ENCODE peak calls at places on chromosomes 2 and 18, in four cellular contexts. N is tibial nerve, G is neuronal stem cell, W is sigmoid colon. T is an unnamed sample. For H3K4me1, the result is how much of the 10 kb centered on the place peaks cover.

GRCh38 chr2:227592694-227593387 is 5.9 kb upstream of the SCYGR2 start:
- DNase-seq in N (no peak), W (no peak), G (no peak), T (no peak)

GRCh38 chr2:33186937-33187336 is 240.2 kb downstream of the LTBP1 start:
- DNase-seq in G (no peak), W (no peak), N (no peak), T (no peak)

GRCh38 chr18:58576641-58577251 is 52.1 kb downstream of the ALPK2 start:
- DNase-seq in G (no peak), N (no peak), W (no peak), T (no peak)

GRCh38 chr18:13481331-13481730 is 245.0 kb downstream of the FAM210A start:
- DNase-seq in N (no peak), W (no peak), G (no peak), T (no peak)

GRCh38 chr2:165634855-165635254 is 159.2 kb downstream of the GALNT3 start:
- DNase-seq in G (peak), N (no peak), W (peak), T (peak)

GRCh38 chr18:32461704-32462272 is 8.9 kb downstream of the GAREM1 start:
- DNase-seq in G (no peak), W (no peak), N (no peak), T (no peak)

GRCh38 chr18:49747876-49748275 is 65.5 kb downstream of the ACAA2 start:
- DNase-seq in N (no peak), G (no peak), W (no peak), T (no peak)

GRCh38 chr2:188957646-188958045 is 16.5 kb upstream of the COL3A1 start:
- DNase-seq in G (no peak), N (no peak), W (no peak), T (no peak)

GRCh38 chr2:104862061-104862941 is 8.4 kb downstream of the POU3F3 start:
- DNase-seq in W (no peak), G (no peak), N (no peak), T (no peak)

GRCh38 chr2:57373530-57373929 is 673.1 kb upstream of the VRK2 start:
- DNase-seq in W (no peak), N (no peak), G (no peak), T (no peak)

GRCh38 chr2:7999683-8000476 is 682.0 kb upstream of the ID2 start:
- DNase-seq in N (no peak), G (no peak), W (no peak), T (no peak)

GRCh38 chr18:36095936-36096519 is 28.7 kb upstream of the RPRD1A start:
- DNase-seq in W (no peak), G (peak), N (no peak), T (no peak)

GRCh38 chr2:157363612-157364101 is 38.0 kb upstream of the ERMN start:
- DNase-seq in N (no peak), W (no peak), G (no peak), T (no peak)

GRCh38 chr18:26549103-26549485 is 741 bp upstream of the KCTD1 start:
- DNase-seq in G (peak), N (peak), W (peak), T (no peak)

GRCh38 chr2:974454-974853 is 23.8 kb downstream of the SNTG2 start:
- DNase-seq in W (no peak), G (no peak), N (no peak), T (no peak)

GRCh38 chr18:77068321-77068841 is 64.2 kb downstream of the MBP start:
- DNase-seq in W (no peak), G (no peak), N (no peak), T (no peak)

GRCh38 chr2:231942180-231942579 is 16.0 kb upstream of the NPPC start:
- DNase-seq in W (no peak), G (no peak), N (no peak), T (no peak)

GRCh38 chr2:9001229-9001628 is 2.3 kb downstream of the MBOAT2 start:
- DNase-seq in W (no peak), G (no peak), N (no peak), T (no peak)

GRCh38 chr2:216776076-216776726 is 80.9 kb upstream of the IGFBP5 start:
- DNase-seq in W (no peak), G (no peak), N (no peak), T (no peak)

GRCh38 chr2:168490015-168490874 is 34.2 kb downstream of the CERS6 start:
- DNase-seq in G (no peak), W (no peak), N (no peak), T (no peak)

GRCh38 chr2:31137211-31138036 is 816 bp downstream of the GALNT14 start:
- DNase-seq in G (peak), W (no peak), N (no peak), T (no peak)

GRCh38 chr2:492178-492577 is 185.0 kb downstream of the TMEM18 start:
- DNase-seq in N (no peak), W (no peak), G (no peak), T (no peak)

GRCh38 chr18:76374330-76375281 is 120.4 kb downstream of the ZNF516 start:
- DNase-seq in G (no peak), N (no peak), W (no peak), T (no peak)

GRCh38 chr2:74702001-74702715 is 48.1 kb downstream of the SEMA4F start:
- DNase-seq in N (no peak), W (no peak), G (no peak), T (no peak)

GRCh38 chr2:175600024-175600831 is 401.8 kb downstream of the LNPK start:
- DNase-seq in G (no peak), N (no peak), W (no peak), T (no peak)

GRCh38 chr18:13387856-13388548 is 169.4 kb downstream of the LDLRAD4 start:
- DNase-seq in G (no peak), W (peak), N (no peak), T (no peak)

GRCh38 chr18:44564922-44565321 is 115.8 kb upstream of the SETBP1 start:
- DNase-seq in N (no peak), G (no peak), W (no peak), T (no peak)

GRCh38 chr2:211228559-211228958 is 672.2 kb downstream of the CPS1 start:
- DNase-seq in N (no peak), W (no peak), G (no peak), T (no peak)

GRCh38 chr2:95301876-95302641 is 4.9 kb downstream of the KCNIP3 start:
- DNase-seq in W (no peak), N (no peak), G (no peak), T (no peak)

GRCh38 chr2:56185582-56186046 is 1.8 kb downstream of the CCDC85A start:
- DNase-seq in G (peak), N (no peak), W (no peak), T (peak)

GRCh38 chr18:23302852-23303527 is 150.1 kb upstream of the RIOK3 start:
- DNase-seq in W (no peak), N (no peak), G (no peak), T (no peak)

GRCh38 chr2:74290466-74291216 is 52.6 kb downstream of the SLC4A5 start:
- DNase-seq in G (no peak), W (no peak), N (no peak), T (no peak)

GRCh38 chr2:46696966-46697829 is 217.8 kb downstream of the TMEM247 start:
- DNase-seq in W (no peak), G (no peak), N (no peak), T (no peak)

GRCh38 chr2:72581560-72582181 is 244.2 kb downstream of the EXOC6B start:
- DNase-seq in G (no peak), N (no peak), W (no peak), T (no peak)

GRCh38 chr2:239626971-239627598 is 226.3 kb upstream of the HDAC4 start:
- DNase-seq in N (no peak), G (no peak), W (no peak), T (no peak)
- H3K4me1 ChIP-seq in N (under half), G (under half), W (under half), T (under half)

GRCh38 chr2:200786423-200786822 is 25.3 kb upstream of the BZW1 start:
- DNase-seq in N (no peak), G (no peak), W (no peak), T (no peak)
- H3K4me1 ChIP-seq in N (under half), G (under half), W (under half), T (under half)

GRCh38 chr2:43074052-43074451 is 152.4 kb downstream of the ZFP36L2 start:
- DNase-seq in G (no peak), W (no peak), N (no peak), T (no peak)
- H3K4me1 ChIP-seq in G (under half), W (under half), N (half or more), T (under half)

GRCh38 chr2:120253021-120253882 is 600 bp downstream of the RALB start:
- DNase-seq in N (peak), W (peak), G (peak), T (peak)
- H3K4me1 ChIP-seq in N (under half), W (under half), G (under half), T (under half)

GRCh38 chr2:109174626-109175349 is 45.8 kb downstream of the SH3RF3 start:
- DNase-seq in G (no peak), N (no peak), W (no peak), T (no peak)

GRCh38 chr2:109174214-109174613 is 45.2 kb downstream of the SH3RF3 start:
- DNase-seq in N (no peak), W (no peak), G (no peak), T (no peak)

GRCh38 chr2:109172556-109173105 is 43.6 kb downstream of the SH3RF3 start:
- DNase-seq in G (no peak), N (no peak), W (no peak), T (no peak)

GRCh38 chr2:109175350-109175678 is 46.3 kb downstream of the SH3RF3 start:
- DNase-seq in N (no peak), W (no peak), G (no peak), T (no peak)

DNA sequence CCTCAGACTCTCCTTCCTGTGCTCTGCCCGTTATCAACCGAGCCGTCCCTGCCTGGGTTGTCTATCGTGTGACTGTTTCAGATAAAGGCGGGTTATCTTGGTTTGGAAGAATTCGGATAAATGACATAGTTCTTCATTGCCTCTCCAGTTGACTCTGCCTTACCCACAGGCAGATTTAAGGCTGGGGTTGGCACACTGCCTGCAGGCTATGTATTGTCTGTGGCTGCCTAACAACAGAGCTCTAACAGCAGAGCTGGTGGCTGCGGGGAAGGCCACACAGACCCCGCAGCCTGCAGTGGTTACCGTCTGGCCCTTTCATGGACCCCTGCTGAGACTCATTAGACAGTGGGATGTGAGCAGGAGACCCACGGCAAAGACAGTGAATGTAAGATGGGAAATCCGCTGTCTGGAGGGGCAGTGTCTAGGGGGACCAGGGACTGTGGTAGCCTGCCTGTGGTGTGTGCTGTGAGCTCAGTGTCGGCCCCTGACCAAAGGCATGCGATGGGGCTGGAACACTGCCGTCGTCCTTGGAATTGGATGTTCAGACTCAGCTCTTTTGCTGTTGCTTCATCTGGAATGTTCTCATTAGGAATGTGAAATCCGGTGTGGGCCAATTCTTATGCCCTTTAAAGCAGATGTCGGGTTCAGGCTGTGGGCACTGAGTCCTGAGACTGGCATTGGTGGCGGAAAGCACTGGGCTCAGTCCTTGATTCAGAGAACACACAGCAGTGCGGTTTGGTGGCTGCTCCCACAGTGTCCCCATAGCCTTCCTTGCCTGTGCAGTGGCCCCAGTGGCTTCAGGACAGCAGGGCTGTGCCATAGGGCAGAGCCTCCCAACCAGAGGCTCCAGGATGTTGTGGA is 44.5 kb downstream of the SH3RF3 start:
- DNase-seq in W (peak), G (peak), N (peak), T (peak)
- H3K4me1 ChIP-seq in W (half or more), G (under half), N (under half), T (under half)

DNA sequence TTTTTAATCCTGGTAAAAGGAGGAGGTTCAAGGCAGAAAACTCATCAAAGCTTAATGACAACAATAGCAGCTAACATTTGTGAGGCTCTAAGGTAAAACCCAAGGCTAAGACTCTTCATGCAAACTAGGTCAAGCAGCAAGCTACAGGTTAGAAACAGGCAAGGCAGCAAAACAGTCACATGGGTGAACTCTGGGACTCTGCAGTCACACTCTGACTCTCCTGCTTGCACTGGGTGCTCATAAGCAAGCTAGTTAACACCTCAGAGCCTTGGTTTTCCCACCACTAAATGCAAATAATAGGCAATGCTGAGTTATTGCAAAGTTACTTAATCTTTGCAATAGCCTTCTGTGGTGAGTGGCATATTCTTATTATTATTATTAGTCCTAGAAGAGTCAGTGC is 8.0 kb downstream of the IL1RN start:
- DNase-seq in G (no peak), W (no peak), N (no peak), T (no peak)
- H3K4me1 ChIP-seq in G (under half), W (under half), N (under half), T (under half)

GRCh38 chr2:233992481-233993217 is 57.9 kb upstream of the SPP2 start:
- DNase-seq in N (no peak), W (no peak), G (no peak), T (no peak)
- H3K4me1 ChIP-seq in N (under half), W (under half), G (under half), T (under half)

GRCh38 chr2:15939556-15939853 is 845 bp upstream of the MYCN start:
- DNase-seq in W (peak), N (no peak), G (no peak), T (no peak)
- H3K4me1 ChIP-seq in W (under half), N (under half), G (under half), T (under half)